ENCODE peak calls at places on chromosomes 2 and 18, in five cellular contexts. I is upper lobe of right lung, U is KBM-7, A is AG04450, M is dermis blood vessel endothelial cell. X is an unnamed sample.

GRCh38 chr18:73274812-73275621 is 407.2 kb upstream of the NETO1 start:
- DNase-seq in I (no peak), M (no peak), A (no peak), U (no peak), X (no peak)

GRCh38 chr2:200466703-200467418 is 43.0 kb downstream of the KCTD18 start:
- DNase-seq in A (no peak), M (no peak), U (no peak), I (no peak), X (no peak)

GRCh38 chr18:5630057-5630765 is 86.4 kb upstream of the EPB41L3 start:
- DNase-seq in I (peak), U (peak), A (no peak), M (peak), X (no peak)

GRCh38 chr2:26818972-26819371 is 29.0 kb upstream of the DPYSL5 start:
- DNase-seq in I (no peak), M (no peak), U (no peak), A (no peak), X (no peak)

GRCh38 chr2:174438146-174438886 is 42.8 kb downstream of the SCRN3 start:
- DNase-seq in A (no peak), U (no peak), I (no peak), M (peak), X (no peak)

GRCh38 chr2:38076710-38077430 is 919 bp upstream of the CYP1B1 start:
- DNase-seq in U (peak), A (peak), I (peak), M (peak), X (peak)

GRCh38 chr2:199025146-199025545 is 432.6 kb downstream of the SATB2 start:
- DNase-seq in I (no peak), U (no peak), M (no peak), A (no peak), X (no peak)

GRCh38 chr2:217840522-217840921 is 162.3 kb downstream of the TNS1 start:
- DNase-seq in A (no peak), U (no peak), M (no peak), I (no peak), X (no peak)

GRCh38 chr2:170950221-170950737 is 21.2 kb downstream of the GORASP2 start:
- DNase-seq in A (no peak), U (no peak), M (no peak), I (no peak), X (no peak)

GRCh38 chr2:1814616-1815015 is 70.3 kb upstream of the PXDN start:
- DNase-seq in M (no peak), A (no peak), I (no peak), U (no peak), X (no peak)

GRCh38 chr2:226137201-226137811 is 662.3 kb downstream of the IRS1 start:
- DNase-seq in U (peak), I (no peak), M (no peak), A (peak), X (peak)

GRCh38 chr2:11169333-11169732 is 14.1 kb downstream of the SLC66A3 start:
- DNase-seq in U (no peak), M (peak), A (no peak), I (no peak), X (peak)

GRCh38 chr2:52695731-52696130 is 1071.9 kb upstream of the CHAC2 start:
- DNase-seq in U (no peak), M (no peak), A (no peak), I (no peak), X (no peak)

GRCh38 chr2:19697131-19697530 is 204.7 kb downstream of the TTC32 start:
- DNase-seq in M (no peak), I (no peak), A (no peak), U (no peak), X (no peak)

GRCh38 chr2:182593394-182593707 is 122.7 kb upstream of the DNAJC10 start:
- DNase-seq in I (no peak), M (peak), A (peak), U (no peak), X (no peak)

GRCh38 chr2:151946856-151947523 is 118.8 kb upstream of the ARL5A start:
- DNase-seq in A (no peak), M (peak), U (peak), I (no peak), X (peak)

GRCh38 chr2:198116652-198117175 is 312.3 kb downstream of the PLCL1 start:
- DNase-seq in A (no peak), U (no peak), I (no peak), M (no peak), X (no peak)

GRCh38 chr2:45653125-45653524 is 1.6 kb downstream of the PRKCE start:
- DNase-seq in M (no peak), A (no peak), I (no peak), U (no peak), X (no peak)

GRCh38 chr18:70288851-70289328 is at the start of gene SOCS6:
- DNase-seq in A (peak), M (peak), I (peak), U (peak), X (peak)

GRCh38 chr2:42196403-42197267 is 27.5 kb downstream of the EML4 start:
- DNase-seq in U (peak), A (no peak), M (peak), I (no peak), X (peak)

GRCh38 chr2:204226305-204226861 is 289.8 kb downstream of the ICOS start:
- DNase-seq in M (no peak), A (no peak), U (no peak), I (no peak), X (no peak)

GRCh38 chr18:4358618-4359017 is 96.5 kb downstream of the DLGAP1 start:
- DNase-seq in A (no peak), U (no peak), M (no peak), I (no peak), X (no peak)

GRCh38 chr18:5488844-5489243 is 55.0 kb downstream of the EPB41L3 start:
- DNase-seq in U (no peak), M (no peak), I (no peak), A (no peak), X (no peak)

GRCh38 chr2:200138386-200139184 is 167.9 kb upstream of the SPATS2L start:
- DNase-seq in A (peak), M (no peak), I (no peak), U (no peak), X (no peak)

GRCh38 chr2:181895788-181896187 is 4.3 kb downstream of the ITPRID2 start:
- DNase-seq in I (no peak), A (no peak), M (no peak), U (no peak), X (peak)

GRCh38 chr2:189657867-189658266 is 3.4 kb upstream of the ASNSD1 start:
- DNase-seq in U (peak), I (peak), M (no peak), A (no peak), X (no peak)

GRCh38 chr2:105977212-105977611 is 216.9 kb downstream of the UXS1 start:
- DNase-seq in U (no peak), M (no peak), I (no peak), A (peak), X (peak)

GRCh38 chr2:28224648-28225471 is 167.8 kb upstream of the FOSL2 start:
- DNase-seq in M (no peak), A (peak), U (no peak), I (no peak), X (no peak)

GRCh38 chr2:25481381-25482310 is 139.9 kb upstream of the DNMT3A start:
- DNase-seq in A (peak), M (no peak), U (no peak), I (no peak), X (peak)

GRCh38 chr2:44954902-44955592 is 13.5 kb downstream of the SIX3 start:
- DNase-seq in A (no peak), I (no peak), M (peak), U (no peak), X (no peak)

X was measured in HT-29.